ENCODE peak calls at places on chromosomes 7 and 10, in ten cellular contexts. One of them, this sample, is unnamed.

GRCh38 chr10:22103701-22104100 is 100.2 kb upstream of the DNAJC1 start:
- DNase-seq in kidney glomerular epithelial cell: no peak
- DNase-seq in stimulated activated CD4-positive, alpha-beta T cell treated with anti-CD3 and anti-CD28 coated beads, Interleukin-12 subunit alpha, Interleukin-12 subunit beta, amount 100 ng/mL, for 4 hours: no peak
- DNase-seq in naive thymus-derived CD8-positive, alpha-beta T cell: no peak
- DNase-seq in coronary artery: no peak
- DNase-seq in C1 segment of cervical spinal cord: no peak
- DNase-seq in COLO829: peak; percentile 4
- DNase-seq in GM20000: peak; percentile 12
- DNase-seq in fibroblast of the conjunctiva: no peak
- DNase-seq in HFF-Myc: no peak
- DNase-seq in this sample: no peak

GRCh38 chr10:34488476-34489130 is 326.5 kb downstream of the PARD3 start:
- DNase-seq in kidney glomerular epithelial cell: no peak
- DNase-seq in stimulated activated CD4-positive, alpha-beta T cell treated with anti-CD3 and anti-CD28 coated beads, Interleukin-12 subunit alpha, Interleukin-12 subunit beta, amount 100 ng/mL, for 4 hours: no peak
- DNase-seq in naive thymus-derived CD8-positive, alpha-beta T cell: no peak
- DNase-seq in coronary artery: no peak
- DNase-seq in C1 segment of cervical spinal cord: no peak
- DNase-seq in COLO829: no peak
- DNase-seq in GM20000: no peak
- DNase-seq in fibroblast of the conjunctiva: no peak
- DNase-seq in HFF-Myc: no peak
- DNase-seq in this sample: no peak

GRCh38 chr7:92133737-92134270 is 473 bp downstream of the CYP51A1 start:
- DNase-seq in kidney glomerular epithelial cell: peak; percentile 36
- DNase-seq in stimulated activated CD4-positive, alpha-beta T cell treated with anti-CD3 and anti-CD28 coated beads, Interleukin-12 subunit alpha, Interleukin-12 subunit beta, amount 100 ng/mL, for 4 hours: peak; percentile 51
- DNase-seq in naive thymus-derived CD8-positive, alpha-beta T cell: peak; percentile 46
- DNase-seq in coronary artery: peak; percentile 84
- DNase-seq in C1 segment of cervical spinal cord: peak; percentile 82
- DNase-seq in COLO829: peak; percentile 55
- DNase-seq in GM20000: peak; percentile 59
- DNase-seq in fibroblast of the conjunctiva: peak; percentile 39
- DNase-seq in HFF-Myc: peak; percentile 14
- DNase-seq in this sample: peak; percentile 38

GRCh38 chr7:93092757-93093370 is 24.9 kb downstream of the SAMD9 start:
- DNase-seq in kidney glomerular epithelial cell: peak; percentile 43
- DNase-seq in stimulated activated CD4-positive, alpha-beta T cell treated with anti-CD3 and anti-CD28 coated beads, Interleukin-12 subunit alpha, Interleukin-12 subunit beta, amount 100 ng/mL, for 4 hours: no peak
- DNase-seq in naive thymus-derived CD8-positive, alpha-beta T cell: no peak
- DNase-seq in coronary artery: no peak
- DNase-seq in C1 segment of cervical spinal cord: no peak
- DNase-seq in COLO829: no peak
- DNase-seq in GM20000: peak; percentile 18
- DNase-seq in fibroblast of the conjunctiva: peak; percentile 23
- DNase-seq in HFF-Myc: peak; percentile 10
- DNase-seq in this sample: peak; percentile 69

GRCh38 chr7:78433421-78433820 is 634.8 kb downstream of the PHTF2 start:
- DNase-seq in kidney glomerular epithelial cell: no peak
- DNase-seq in stimulated activated CD4-positive, alpha-beta T cell treated with anti-CD3 and anti-CD28 coated beads, Interleukin-12 subunit alpha, Interleukin-12 subunit beta, amount 100 ng/mL, for 4 hours: no peak
- DNase-seq in naive thymus-derived CD8-positive, alpha-beta T cell: no peak
- DNase-seq in coronary artery: no peak
- DNase-seq in C1 segment of cervical spinal cord: no peak
- DNase-seq in COLO829: no peak
- DNase-seq in GM20000: no peak
- DNase-seq in fibroblast of the conjunctiva: no peak
- DNase-seq in HFF-Myc: no peak
- DNase-seq in this sample: no peak

GRCh38 chr10:129192344-129193128 is 274.5 kb upstream of the MGMT start:
- DNase-seq in kidney glomerular epithelial cell: no peak
- DNase-seq in stimulated activated CD4-positive, alpha-beta T cell treated with anti-CD3 and anti-CD28 coated beads, Interleukin-12 subunit alpha, Interleukin-12 subunit beta, amount 100 ng/mL, for 4 hours: no peak
- DNase-seq in naive thymus-derived CD8-positive, alpha-beta T cell: no peak
- DNase-seq in coronary artery: no peak
- DNase-seq in C1 segment of cervical spinal cord: no peak
- DNase-seq in COLO829: no peak
- DNase-seq in GM20000: no peak
- DNase-seq in fibroblast of the conjunctiva: no peak
- DNase-seq in HFF-Myc: no peak
- DNase-seq in this sample: no peak

GRCh38 chr10:47244560-47245500 is 55.2 kb upstream of the GDF10 start:
- DNase-seq in kidney glomerular epithelial cell: no peak
- DNase-seq in stimulated activated CD4-positive, alpha-beta T cell treated with anti-CD3 and anti-CD28 coated beads, Interleukin-12 subunit alpha, Interleukin-12 subunit beta, amount 100 ng/mL, for 4 hours: no peak
- DNase-seq in naive thymus-derived CD8-positive, alpha-beta T cell: no peak
- DNase-seq in coronary artery: peak; percentile 54
- DNase-seq in C1 segment of cervical spinal cord: no peak
- DNase-seq in COLO829: no peak
- DNase-seq in GM20000: no peak
- DNase-seq in fibroblast of the conjunctiva: no peak
- DNase-seq in HFF-Myc: no peak
- DNase-seq in this sample: no peak

GRCh38 chr7:43701502-43701859 is 27.8 kb downstream of the COA1 start:
- DNase-seq in kidney glomerular epithelial cell: no peak
- DNase-seq in stimulated activated CD4-positive, alpha-beta T cell treated with anti-CD3 and anti-CD28 coated beads, Interleukin-12 subunit alpha, Interleukin-12 subunit beta, amount 100 ng/mL, for 4 hours: no peak
- DNase-seq in naive thymus-derived CD8-positive, alpha-beta T cell: no peak
- DNase-seq in coronary artery: no peak
- DNase-seq in C1 segment of cervical spinal cord: no peak
- DNase-seq in COLO829: no peak
- DNase-seq in GM20000: no peak
- DNase-seq in fibroblast of the conjunctiva: no peak
- DNase-seq in HFF-Myc: no peak
- DNase-seq in this sample: peak; percentile 41

GRCh38 chr7:47634273-47634672 is 52.4 kb upstream of the TNS3 start:
- DNase-seq in kidney glomerular epithelial cell: no peak
- DNase-seq in stimulated activated CD4-positive, alpha-beta T cell treated with anti-CD3 and anti-CD28 coated beads, Interleukin-12 subunit alpha, Interleukin-12 subunit beta, amount 100 ng/mL, for 4 hours: no peak
- DNase-seq in naive thymus-derived CD8-positive, alpha-beta T cell: no peak
- DNase-seq in coronary artery: no peak
- DNase-seq in C1 segment of cervical spinal cord: no peak
- DNase-seq in COLO829: no peak
- DNase-seq in GM20000: no peak
- DNase-seq in fibroblast of the conjunctiva: no peak
- DNase-seq in HFF-Myc: no peak
- DNase-seq in this sample: peak; percentile 61

GRCh38 chr7:79454325-79454960 is 976 bp upstream of the MAGI2 start:
- DNase-seq in kidney glomerular epithelial cell: peak; percentile 67
- DNase-seq in stimulated activated CD4-positive, alpha-beta T cell treated with anti-CD3 and anti-CD28 coated beads, Interleukin-12 subunit alpha, Interleukin-12 subunit beta, amount 100 ng/mL, for 4 hours: no peak
- DNase-seq in naive thymus-derived CD8-positive, alpha-beta T cell: no peak
- DNase-seq in coronary artery: peak; percentile 74
- DNase-seq in C1 segment of cervical spinal cord: peak; percentile 76
- DNase-seq in COLO829: peak; percentile 25
- DNase-seq in GM20000: no peak
- DNase-seq in fibroblast of the conjunctiva: no peak
- DNase-seq in HFF-Myc: no peak
- DNase-seq in this sample: peak; percentile 48

GRCh38 chr10:95363303-95363912 is 72.6 kb upstream of the PDLIM1 start:
- DNase-seq in kidney glomerular epithelial cell: peak; percentile 69
- DNase-seq in stimulated activated CD4-positive, alpha-beta T cell treated with anti-CD3 and anti-CD28 coated beads, Interleukin-12 subunit alpha, Interleukin-12 subunit beta, amount 100 ng/mL, for 4 hours: no peak
- DNase-seq in naive thymus-derived CD8-positive, alpha-beta T cell: no peak
- DNase-seq in coronary artery: no peak
- DNase-seq in C1 segment of cervical spinal cord: peak; percentile 29
- DNase-seq in COLO829: peak; percentile 59
- DNase-seq in GM20000: peak; percentile 73
- DNase-seq in fibroblast of the conjunctiva: peak; percentile 57
- DNase-seq in HFF-Myc: peak; percentile 63
- DNase-seq in this sample: peak; percentile 65

GRCh38 chr7:97390915-97391593 is 273.6 kb downstream of the SDHAF3 start:
- DNase-seq in kidney glomerular epithelial cell: no peak
- DNase-seq in stimulated activated CD4-positive, alpha-beta T cell treated with anti-CD3 and anti-CD28 coated beads, Interleukin-12 subunit alpha, Interleukin-12 subunit beta, amount 100 ng/mL, for 4 hours: no peak
- DNase-seq in naive thymus-derived CD8-positive, alpha-beta T cell: no peak
- DNase-seq in coronary artery: no peak
- DNase-seq in C1 segment of cervical spinal cord: no peak
- DNase-seq in COLO829: no peak
- DNase-seq in GM20000: no peak
- DNase-seq in fibroblast of the conjunctiva: no peak
- DNase-seq in HFF-Myc: no peak
- DNase-seq in this sample: no peak

GRCh38 chr10:103793920-103794883 is 61.2 kb downstream of the SH3PXD2A start:
- DNase-seq in kidney glomerular epithelial cell: no peak
- DNase-seq in stimulated activated CD4-positive, alpha-beta T cell treated with anti-CD3 and anti-CD28 coated beads, Interleukin-12 subunit alpha, Interleukin-12 subunit beta, amount 100 ng/mL, for 4 hours: no peak
- DNase-seq in naive thymus-derived CD8-positive, alpha-beta T cell: no peak
- DNase-seq in coronary artery: no peak
- DNase-seq in C1 segment of cervical spinal cord: no peak
- DNase-seq in COLO829: no peak
- DNase-seq in GM20000: no peak
- DNase-seq in fibroblast of the conjunctiva: no peak
- DNase-seq in HFF-Myc: no peak
- DNase-seq in this sample: no peak

GRCh38 chr7:148395990-148396716 is 194.4 kb upstream of the C7orf33 start:
- DNase-seq in kidney glomerular epithelial cell: no peak
- DNase-seq in stimulated activated CD4-positive, alpha-beta T cell treated with anti-CD3 and anti-CD28 coated beads, Interleukin-12 subunit alpha, Interleukin-12 subunit beta, amount 100 ng/mL, for 4 hours: no peak
- DNase-seq in naive thymus-derived CD8-positive, alpha-beta T cell: no peak
- DNase-seq in coronary artery: no peak
- DNase-seq in C1 segment of cervical spinal cord: no peak
- DNase-seq in COLO829: no peak
- DNase-seq in GM20000: no peak
- DNase-seq in fibroblast of the conjunctiva: no peak
- DNase-seq in HFF-Myc: no peak
- DNase-seq in this sample: no peak

GRCh38 chr7:151381333-151382078 is 28.3 kb downstream of the WDR86 start:
- DNase-seq in kidney glomerular epithelial cell: no peak
- DNase-seq in stimulated activated CD4-positive, alpha-beta T cell treated with anti-CD3 and anti-CD28 coated beads, Interleukin-12 subunit alpha, Interleukin-12 subunit beta, amount 100 ng/mL, for 4 hours: peak; percentile 19
- DNase-seq in naive thymus-derived CD8-positive, alpha-beta T cell: peak; percentile 62
- DNase-seq in coronary artery: no peak
- DNase-seq in C1 segment of cervical spinal cord: no peak
- DNase-seq in COLO829: no peak
- DNase-seq in GM20000: peak; percentile 74
- DNase-seq in fibroblast of the conjunctiva: no peak
- DNase-seq in HFF-Myc: no peak
- DNase-seq in this sample: no peak

GRCh38 chr10:98642281-98642680 is 195.5 kb upstream of the HPS1 start:
- DNase-seq in kidney glomerular epithelial cell: no peak
- DNase-seq in stimulated activated CD4-positive, alpha-beta T cell treated with anti-CD3 and anti-CD28 coated beads, Interleukin-12 subunit alpha, Interleukin-12 subunit beta, amount 100 ng/mL, for 4 hours: no peak
- DNase-seq in naive thymus-derived CD8-positive, alpha-beta T cell: no peak
- DNase-seq in coronary artery: no peak
- DNase-seq in C1 segment of cervical spinal cord: no peak
- DNase-seq in COLO829: no peak
- DNase-seq in GM20000: no peak
- DNase-seq in fibroblast of the conjunctiva: no peak
- DNase-seq in HFF-Myc: no peak
- DNase-seq in this sample: peak; percentile 58